ENCODE peak calls at places on chromosomes 7 and 10, in four cellular contexts. C is heart left ventricle, H is left lung, K is cardiac muscle cell. F is an unnamed sample.

GRCh38 chr10:100886946-100887345 is 25.8 kb upstream of the SLF2 start:
- DNase-seq in C (peak; percentile 67), H (no peak), K (peak; percentile 77), F (peak; percentile 73)

GRCh38 chr10:28734940-28735759 is 57.8 kb downstream of the BAMBI start:
- DNase-seq in C (no peak), H (no peak), K (peak; percentile 96), F (no peak)

GRCh38 chr7:129719980-129720732 is 108.6 kb downstream of the NRF1 start:
- DNase-seq in C (no peak), H (no peak), K (peak; percentile 39), F (no peak)

GRCh38 chr7:24227603-24228359 is 56.2 kb upstream of the NPY start:
- DNase-seq in C (no peak), H (no peak), K (no peak), F (no peak)

GRCh38 chr7:128172151-128172550 is 68.9 kb upstream of the LEP start:
- DNase-seq in C (no peak), H (no peak), K (no peak), F (no peak)

GRCh38 chr7:18815261-18815840 is 302.1 kb downstream of the TWIST1 start:
- DNase-seq in C (no peak), H (no peak), K (no peak), F (no peak)

GRCh38 chr10:61140765-61141392 is 196.9 kb upstream of the RHOBTB1 start:
- DNase-seq in C (no peak), H (no peak), K (peak; percentile 83), F (peak; percentile 69)

GRCh38 chr7:129017933-129018538 is 36.9 kb downstream of the TNPO3 start:
- DNase-seq in C (no peak), H (no peak), K (no peak), F (no peak)

GRCh38 chr7:142375710-142376313 is 118.0 kb upstream of the PRSS58 start:
- DNase-seq in C (no peak), H (no peak), K (peak; percentile 13), F (no peak)

GRCh38 chr10:14822879-14823755 is 14.7 kb downstream of the CDNF start:
- DNase-seq in C (peak; percentile 32), H (no peak), K (peak; percentile 69), F (peak; percentile 26)

GRCh38 chr10:70145166-70145665 is 1.3 kb downstream of the TYSND1 start:
- DNase-seq in C (no peak), H (no peak), K (peak; percentile 18), F (no peak)

GRCh38 chr10:17790631-17791030 is 18.5 kb upstream of the MRC1 start:
- DNase-seq in C (no peak), H (no peak), K (no peak), F (no peak)

GRCh38 chr7:17447728-17448478 is 149.5 kb downstream of the AHR start:
- DNase-seq in C (no peak), H (no peak), K (no peak), F (no peak)

GRCh38 chr10:32005050-32005449 is 51.2 kb downstream of the KIF5B start:
- DNase-seq in C (no peak), H (no peak), K (peak; percentile 57), F (peak; percentile 37)

GRCh38 chr7:4805979-4806290 is 30.5 kb downstream of the AP5Z1 start:
- DNase-seq in C (no peak), H (no peak), K (no peak), F (no peak)

GRCh38 chr10:13916384-13916947 is 329.7 kb downstream of the PRPF18 start:
- DNase-seq in C (no peak), H (no peak), K (no peak), F (no peak)

GRCh38 chr10:6208781-6209235 is 6.1 kb downstream of the PFKFB3 start:
- DNase-seq in C (no peak), H (no peak), K (no peak), F (no peak)

GRCh38 chr10:95467162-95467599 is 94.0 kb downstream of the SORBS1 start:
- DNase-seq in C (peak; percentile 81), H (no peak), K (peak; percentile 58), F (no peak)
- TF ChIP-seq CTCF in C (no peak), H (no peak), K (peak; percentile 15), F (no peak)

GRCh38 chr7:64558323-64558705 is 4.6 kb downstream of the ZNF680 start:
- DNase-seq in C (no peak), H (no peak), K (peak; percentile 22), F (no peak)

GRCh38 chr7:64555046-64555445 is 7.8 kb downstream of the ZNF680 start:
- DNase-seq in C (no peak), H (no peak), K (peak; percentile 62), F (no peak)

GRCh38 chr7:64559206-64559605 is 3.7 kb downstream of the ZNF680 start:
- DNase-seq in C (no peak), H (no peak), K (peak; percentile 65), F (peak; percentile 59)

GRCh38 chr7:64558781-64559180 is 4.1 kb downstream of the ZNF680 start:
- DNase-seq in C (no peak), H (no peak), K (peak; percentile 57), F (no peak)

GRCh38 chr7:64557601-64558322 is 5.1 kb downstream of the ZNF680 start:
- DNase-seq in C (no peak), H (no peak), K (no peak), F (no peak)
- TF ChIP-seq CTCF in C (no peak), H (no peak), K (no peak), F (no peak)

GRCh38 chr7:87882538-87882937 is 6.2 kb downstream of the DBF4 start:
- DNase-seq in C (no peak), H (no peak), K (no peak), F (no peak)

GRCh38 chr7:87885018-87885417 is 8.7 kb downstream of the DBF4 start:
- DNase-seq in C (no peak), H (no peak), K (no peak), F (no peak)

GRCh38 chr7:87886875-87887274 is 10.6 kb downstream of the DBF4 start:
- DNase-seq in C (no peak), H (no peak), K (peak; percentile 64), F (no peak)
- TF ChIP-seq CTCF in C (peak; percentile 50), H (peak; percentile 24), K (peak; percentile 41), F (no peak)

GRCh38 chr10:24723386-24723787 is 300 bp downstream of the ARHGAP21 start:
- DNase-seq in C (peak; percentile 46), H (peak; percentile 37), K (peak; percentile 52), F (peak; percentile 21)
- TF ChIP-seq CTCF in C (no peak), H (no peak), K (no peak), F (no peak)

DNA sequence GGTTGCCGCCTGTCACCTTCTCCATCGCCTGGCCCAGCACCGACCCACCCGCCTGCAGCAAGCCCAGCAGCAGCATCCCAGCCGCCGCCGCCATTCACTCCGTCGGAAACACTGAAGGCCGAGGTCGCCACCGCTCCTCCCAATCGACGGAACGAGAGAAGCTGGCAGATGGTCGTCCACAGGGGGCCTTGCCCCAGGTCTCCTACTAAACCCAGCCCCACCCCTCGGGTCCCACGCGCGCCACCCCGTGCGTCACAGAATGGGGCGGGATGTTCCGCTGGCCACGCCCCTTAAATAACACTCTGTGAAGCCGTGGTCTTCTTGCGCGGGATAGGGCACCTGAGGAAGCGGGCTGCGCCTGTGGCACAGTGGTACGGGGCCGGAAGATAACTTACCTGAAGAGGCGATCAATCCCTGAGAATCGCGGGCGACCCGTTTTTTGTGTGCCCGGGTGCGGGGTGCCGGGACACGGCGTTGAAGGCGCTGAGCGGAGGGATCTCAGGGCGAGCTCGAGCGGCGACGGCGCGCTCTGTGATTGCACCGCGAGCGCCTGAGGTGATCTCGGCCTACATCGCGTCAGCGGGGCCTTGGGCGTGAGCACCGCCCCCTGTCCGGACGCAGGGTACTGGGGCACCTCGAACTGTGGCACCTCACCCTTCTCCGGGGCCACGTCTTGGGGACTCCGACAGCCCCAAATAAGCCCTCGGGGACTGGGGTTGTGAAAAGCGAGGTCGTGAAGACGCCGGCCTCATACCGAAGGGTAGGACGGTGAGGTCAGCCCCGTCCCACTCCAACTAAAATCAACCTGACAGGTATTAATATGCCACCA is at the start of gene CYP51A1:
- DNase-seq in C (peak; percentile 94), H (peak; percentile 93), K (peak; percentile 95), F (peak; percentile 97)
- TF ChIP-seq CTCF in C (no peak), H (no peak), K (no peak), F (no peak)

GRCh38 chr7:834277-834676 is 2.0 kb downstream of the SUN1 start:
- DNase-seq in C (no peak), H (no peak), K (no peak), F (no peak)

GRCh38 chr7:836429-836828 is 4.2 kb downstream of the SUN1 start:
- DNase-seq in C (peak; percentile 52), H (no peak), K (peak; percentile 58), F (peak; percentile 60)

GRCh38 chr7:835491-836401 is 3.5 kb downstream of the SUN1 start:
- DNase-seq in C (peak; percentile 9), H (no peak), K (no peak), F (no peak)

GRCh38 chr7:835021-835420 is 2.7 kb downstream of the SUN1 start:
- DNase-seq in C (no peak), H (no peak), K (no peak), F (no peak)

DNA sequence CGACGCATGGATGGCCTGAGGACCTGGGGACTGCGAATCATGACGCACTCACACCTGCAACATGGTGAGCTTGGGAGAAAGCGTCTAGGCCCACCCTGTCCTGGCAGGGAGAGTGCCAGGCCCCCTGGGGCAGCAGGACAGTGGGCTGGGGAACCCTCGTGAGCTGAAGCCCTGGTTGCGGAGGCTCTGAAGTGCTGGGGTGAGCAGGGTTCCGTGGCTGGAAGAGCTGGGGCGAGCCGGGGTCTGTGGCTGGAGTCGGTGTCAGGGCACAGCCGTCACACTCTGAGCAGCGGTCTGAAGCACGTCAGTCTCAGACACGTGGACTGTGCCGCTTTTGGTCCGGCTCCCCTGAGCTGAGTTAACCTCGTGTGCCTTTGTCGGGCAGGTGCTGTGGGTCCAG is 4.7 kb downstream of the SUN1 start:
- DNase-seq in C (peak; percentile 52), H (no peak), K (no peak), F (no peak)
- TF ChIP-seq CTCF in C (no peak), H (no peak), K (no peak), F (no peak)

DNA sequence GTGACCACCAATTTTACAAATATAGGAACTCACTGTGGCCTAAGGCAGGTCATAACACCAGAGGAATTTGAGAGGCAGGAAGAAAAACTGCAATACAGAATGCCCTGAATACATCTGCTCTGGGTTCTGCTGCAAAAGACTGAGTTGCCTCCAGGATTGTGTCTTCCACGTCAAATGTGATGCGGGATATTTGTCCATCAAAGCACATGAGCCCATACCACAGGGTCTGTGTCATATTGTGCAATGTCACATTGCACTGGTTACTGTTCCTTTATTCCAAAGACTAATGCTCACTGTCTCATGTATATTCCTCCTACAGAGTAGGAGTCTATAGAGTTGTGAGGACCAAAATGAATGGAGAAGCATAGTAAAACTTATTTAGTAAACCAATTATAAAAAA is 58.6 kb upstream of the ABCB4 start:
- DNase-seq in C (no peak), H (no peak), K (no peak), F (no peak)
- TF ChIP-seq CTCF in C (no peak), H (no peak), K (no peak), F (no peak)